ENCODE peak calls at places on chromosomes 16 and 17, in eight cellular contexts. C is hepatic stellate cell; I is ACHN; F is stimulated activated CD4-positive, alpha-beta T cell treated with anti-CD3 and anti-CD28 coated beads, Interleukin-2, amount 100 ng/mL, for 48 hours; B is GM23248; D is AG04450; Q is SW 1271; V is LoVo. U is an unnamed sample.

GRCh38 chr16:3717235-3718018 is at the start of gene TRAP1:
- DNase-seq in C (peak), I (peak), F (peak), B (peak), D (peak), Q (peak), V (peak), U (no peak)

GRCh38 chr16:29808219-29808900 is 2.0 kb downstream of the MAZ start:
- DNase-seq in C (no peak), I (no peak), F (no peak), B (no peak), D (no peak), Q (no peak), V (no peak), U (no peak)

GRCh38 chr16:88697831-88698693 is 8.1 kb downstream of the RNF166 start:
- DNase-seq in C (no peak), I (peak), F (no peak), B (no peak), D (no peak), Q (no peak), V (no peak), U (no peak)

GRCh38 chr16:56370836-56371235 is 54.5 kb downstream of the AMFR start:
- DNase-seq in C (peak), I (no peak), F (no peak), B (no peak), D (no peak), Q (no peak), V (no peak), U (no peak)

GRCh38 chr17:62782730-62783260 is 25.3 kb downstream of the MARCHF10 start:
- DNase-seq in C (no peak), I (no peak), F (no peak), B (no peak), D (no peak), Q (no peak), V (no peak), U (no peak)

GRCh38 chr16:66168777-66169176 is 197.7 kb upstream of the CDH5 start:
- DNase-seq in C (no peak), I (no peak), F (no peak), B (peak), D (no peak), Q (no peak), V (no peak), U (no peak)

GRCh38 chr17:64585146-64585545 is 77.0 kb downstream of the SMURF2 start:
- DNase-seq in C (no peak), I (no peak), F (no peak), B (no peak), D (no peak), Q (no peak), V (no peak), U (no peak)

GRCh38 chr16:82694239-82694874 is 67.6 kb downstream of the CDH13 start:
- DNase-seq in C (peak), I (peak), F (no peak), B (peak), D (no peak), Q (no peak), V (no peak), U (no peak)

GRCh38 chr17:76271669-76272540 is 6.8 kb downstream of the UBALD2 start:
- DNase-seq in C (no peak), I (no peak), F (peak), B (no peak), D (no peak), Q (no peak), V (no peak), U (no peak)

GRCh38 chr17:64358261-64358788 is 32.3 kb downstream of the PECAM1 start:
- DNase-seq in C (no peak), I (no peak), F (no peak), B (peak), D (no peak), Q (no peak), V (no peak), U (no peak)

GRCh38 chr17:59853168-59853918 is 39.4 kb downstream of the TUBD1 start:
- DNase-seq in C (peak), I (peak), F (no peak), B (peak), D (peak), Q (peak), V (peak), U (peak)

GRCh38 chr17:67606896-67607604 is 110.7 kb upstream of the NOL11 start:
- DNase-seq in C (no peak), I (no peak), F (no peak), B (no peak), D (no peak), Q (no peak), V (no peak), U (no peak)

GRCh38 chr16:3444032-3444388 is 530 bp downstream of the NAA60 start:
- DNase-seq in C (peak), I (peak), F (peak), B (peak), D (peak), Q (peak), V (peak), U (no peak)

GRCh38 chr17:71900830-71901229 is 220.0 kb upstream of the SOX9 start:
- DNase-seq in C (no peak), I (no peak), F (no peak), B (peak), D (no peak), Q (peak), V (peak), U (peak)

GRCh38 chr17:79942011-79942405 is 93.7 kb downstream of the TBC1D16 start:
- DNase-seq in C (no peak), I (no peak), F (no peak), B (no peak), D (no peak), Q (no peak), V (no peak), U (no peak)

GRCh38 chr17:47066095-47066494 is 87.0 kb upstream of the RPRML start:
- DNase-seq in C (no peak), I (no peak), F (no peak), B (no peak), D (no peak), Q (no peak), V (no peak), U (no peak)